ENCODE peak calls at places on chromosomes 5 and 9, in ten cellular contexts. N is stomach; D is GM10248; G is sciatic nerve; M is spleen; Z is naive thymus-derived CD4-positive, alpha-beta T cell; L is type B pancreatic cell; K is activated T-helper 1 cell treated with Interleukin-2 at 50 U/mL for 16 hours; A is vagina; U is stimulated activated CD8-positive, alpha-beta memory T cell treated with anti-CD3 and anti-CD28 coated beads, Interleukin-4, amount 100 ng/mL, for 4 hours. P is an unnamed sample.

GRCh38 chr9:114362394-114362793 is 25.4 kb downstream of the AKNA start:
- DNase-seq in A (no peak), U (no peak), M (no peak), K (no peak), G (no peak), N (no peak), L (no peak), D (no peak), Z (no peak), P (no peak)

GRCh38 chr5:134524219-134524825 is 1.1 kb upstream of the JADE2 start:
- DNase-seq in U (peak), Z (peak), G (peak), A (no peak), N (peak), M (peak), K (peak), L (peak), D (peak), P (peak)

GRCh38 chr5:14357441-14357840 is 214.3 kb downstream of the TRIO start:
- DNase-seq in U (no peak), G (no peak), Z (no peak), N (no peak), M (no peak), A (no peak), L (no peak), D (no peak), K (no peak), P (no peak)

GRCh38 chr9:134405527-134405926 is 79.3 kb downstream of the RXRA start:
- DNase-seq in D (no peak), U (no peak), N (no peak), G (no peak), K (no peak), Z (no peak), A (no peak), L (no peak), M (peak), P (no peak)

GRCh38 chr5:133962801-133963476 is 5.5 kb downstream of the C5orf15 start:
- DNase-seq in D (no peak), U (no peak), K (no peak), Z (no peak), A (no peak), L (no peak), G (no peak), N (no peak), M (no peak), P (no peak)

GRCh38 chr9:13149454-13149853 is 130.0 kb downstream of the MPDZ start:
- DNase-seq in L (no peak), Z (no peak), D (no peak), U (no peak), G (no peak), N (no peak), K (no peak), M (no peak), A (no peak), P (no peak)

GRCh38 chr5:109479260-109479860 is 69.6 kb upstream of the PJA2 start:
- DNase-seq in D (peak), G (no peak), U (no peak), Z (peak), K (no peak), N (no peak), M (no peak), L (no peak), A (no peak), P (no peak)

GRCh38 chr9:137791947-137792346 is 85.6 kb upstream of the CACNA1B start:
- DNase-seq in M (no peak), N (no peak), G (no peak), A (no peak), D (no peak), K (no peak), U (no peak), L (no peak), Z (no peak), P (no peak)

GRCh38 chr5:79611046-79611829 is 1.0 kb upstream of the TENT2 start:
- DNase-seq in A (no peak), D (no peak), U (no peak), N (no peak), K (no peak), M (no peak), Z (no peak), G (no peak), L (no peak), P (no peak)

GRCh38 chr9:133103183-133103986 is 17.7 kb downstream of the RALGDS start:
- DNase-seq in D (peak), G (peak), M (peak), Z (peak), K (no peak), L (no peak), N (peak), U (no peak), A (no peak), P (peak)

GRCh38 chr9:6834306-6834705 is 76.5 kb downstream of the KDM4C start:
- DNase-seq in A (no peak), N (no peak), G (no peak), U (no peak), K (no peak), D (no peak), Z (no peak), M (no peak), L (no peak), P (no peak)

GRCh38 chr9:118459832-118460425 is 755.7 kb downstream of the TLR4 start:
- DNase-seq in D (no peak), A (no peak), M (no peak), L (no peak), N (no peak), Z (no peak), G (no peak), U (no peak), K (no peak), P (peak)

GRCh38 chr5:28286566-28286965 is 1248.2 kb upstream of the CDH9 start:
- DNase-seq in K (no peak), L (no peak), A (no peak), Z (no peak), D (no peak), U (no peak), G (no peak), M (no peak), N (no peak), P (no peak)

GRCh38 chr5:78648359-78649219 is at the start of gene LHFPL2:
- DNase-seq in U (no peak), D (peak), G (peak), M (peak), L (peak), N (peak), Z (no peak), K (no peak), A (no peak), P (peak)

GRCh38 chr9:116096046-116096445 is 57.5 kb upstream of the PAPPA start:
- DNase-seq in N (no peak), G (no peak), Z (no peak), L (no peak), D (no peak), K (no peak), M (no peak), U (no peak), A (no peak), P (no peak)

GRCh38 chr9:23587903-23588302 is 238.1 kb downstream of the ELAVL2 start:
- DNase-seq in Z (no peak), U (no peak), N (no peak), D (no peak), A (no peak), G (no peak), K (no peak), L (no peak), M (no peak), P (peak)

GRCh38 chr9:116800885-116801284 is 113.8 kb downstream of the TRIM32 start:
- DNase-seq in M (no peak), L (no peak), U (no peak), Z (no peak), A (no peak), G (no peak), K (no peak), D (peak), N (no peak), P (peak)

GRCh38 chr5:169831331-169831730 is 149.0 kb downstream of the INSYN2B start:
- DNase-seq in U (no peak), N (no peak), D (no peak), Z (no peak), A (no peak), G (no peak), L (no peak), K (no peak), M (no peak), P (no peak)

P was measured in WERI-Rb-1.